ENCODE peak calls at places on chromosomes 4 and X, in eight cellular contexts. F is NCI-H1417; C is ovary; X is activated T-helper 1 cell treated with anti-CD3 and anti-CD28 coated beads, Interleukin-12 subunit alpha, Interleukin-12 subunit beta, Interleukin-2, Interleukin-4 antibody, amounts not matched to agents 30 ng/mL and 10 ng/mL and 1 ng/mL, durations not matched to agents 14 hours and 24 hours and 36 hours; K is stimulated activated CD8-positive, alpha-beta memory T cell treated with anti-CD3 and anti-CD28 coated beads, Interleukin-4, amount 100 ng/mL, for 1 hour; E is stimulated activated CD4-positive, alpha-beta T cell treated with anti-CD3 and anti-CD28 coated beads, Interleukin-4, amount 100 ng/mL, for 48 hours; W is CD4-positive, alpha-beta T cell; P is C1 segment of cervical spinal cord. B is an unnamed sample.

GRCh38 chr4:26780524-26780923 is 80.1 kb upstream of the STIM2 start:
- DNase-seq in C (no peak), P (no peak), W (no peak), F (no peak), K (no peak), X (no peak), E (no peak), B (no peak)

GRCh38 chrX:2766921-2767320 is 15.1 kb downstream of the XG start:
- DNase-seq in P (no peak), F (no peak), K (no peak), C (no peak), W (no peak), E (no peak), X (no peak), B (no peak)

GRCh38 chr4:105147226-105148151 is 813 bp downstream of the TET2 start:
- DNase-seq in F (peak; percentile 71), E (peak; percentile 27), K (no peak), P (peak; percentile 56), C (peak; percentile 28), X (no peak), W (no peak), B (no peak)

GRCh38 chrX:49165901-49166881 is 3.6 kb downstream of the MAGIX start:
- DNase-seq in P (peak; percentile 57), E (peak; percentile 49), C (peak; percentile 81), W (peak; percentile 52), K (no peak), X (peak; percentile 52), F (peak; percentile 39), B (peak; percentile 81)

GRCh38 chr4:153267013-153267412 is 62.8 kb downstream of the TRIM2 start:
- DNase-seq in C (no peak), X (no peak), W (no peak), P (no peak), F (no peak), K (no peak), E (no peak), B (no peak)

GRCh38 chr4:24404281-24404680 is 180.1 kb downstream of the DHX15 start:
- DNase-seq in X (no peak), E (no peak), F (no peak), K (no peak), P (no peak), W (no peak), C (no peak), B (no peak)

GRCh38 chr4:185772391-185773093 is 39.5 kb downstream of the SORBS2 start:
- DNase-seq in W (no peak), C (no peak), E (no peak), F (no peak), K (no peak), X (no peak), P (no peak), B (no peak)

GRCh38 chr4:118270492-118270891 is 82.3 kb downstream of the PRSS12 start:
- DNase-seq in E (no peak), C (no peak), W (no peak), X (no peak), K (no peak), P (no peak), F (no peak), B (no peak)

GRCh38 chr4:26349496-26349895 is 28.7 kb downstream of the RBPJ start:
- DNase-seq in W (no peak), F (no peak), P (no peak), C (no peak), K (no peak), E (no peak), X (no peak), B (no peak)

GRCh38 chrX:43679778-43680177 is 23.7 kb downstream of the MAOA start:
- DNase-seq in W (no peak), X (no peak), E (no peak), F (no peak), K (no peak), C (no peak), P (no peak), B (no peak)

GRCh38 chrX:109959356-109959871 is 43.5 kb upstream of the TMEM164 start:
- DNase-seq in W (no peak), X (no peak), K (no peak), P (no peak), F (no peak), E (no peak), C (no peak), B (no peak)

GRCh38 chr4:110704748-110705439 is 82.0 kb upstream of the PITX2 start:
- DNase-seq in K (no peak), X (no peak), P (no peak), E (no peak), F (no peak), C (no peak), W (no peak), B (no peak)

GRCh38 chr4:16043820-16044554 is 39.8 kb downstream of the PROM1 start:
- DNase-seq in W (no peak), X (no peak), K (no peak), P (no peak), C (no peak), E (no peak), F (no peak), B (no peak)

GRCh38 chrX:17441965-17442364 is 67.0 kb downstream of the NHS start:
- DNase-seq in C (no peak), F (no peak), K (no peak), X (no peak), E (no peak), W (no peak), P (no peak), B (no peak)

GRCh38 chrX:107000013-107000515 is at the start of gene MORC4:
- DNase-seq in F (peak; percentile 72), C (peak; percentile 77), K (no peak), X (peak; percentile 29), P (peak; percentile 63), W (peak; percentile 33), E (peak; percentile 53), B (peak; percentile 74)

B was measured in H1.